ENCODE peak calls at places on chromosomes 4 and X, in seven cellular contexts. One of them, this sample, is unnamed.

GRCh38 chr4:70759126-70759525 is 37.4 kb downstream of the RUFY3 start:
- DNase-seq in glutamatergic neuron: no peak
- DNase-seq in stimulated activated CD4-positive, alpha-beta T cell treated with anti-CD3 and anti-CD28 coated beads, Interleukin-1b, Interleukin-23, amount 100 ng/mL, for 48 hours: no peak
- DNase-seq in RPMI7951: peak; percentile 27
- DNase-seq in astrocyte of the spinal cord: no peak
- DNase-seq in GM23248: no peak
- DNase-seq in glomerular endothelial cell: no peak
- DNase-seq in this sample: peak; percentile 16

GRCh38 chrX:26925088-26925487 is 538.1 kb downstream of the PPP4R3C start:
- DNase-seq in glutamatergic neuron: no peak
- DNase-seq in astrocyte of the spinal cord: no peak
- DNase-seq in GM23248: peak; percentile 33
- DNase-seq in RPMI7951: no peak
- DNase-seq in stimulated activated CD4-positive, alpha-beta T cell treated with anti-CD3 and anti-CD28 coated beads, Interleukin-1b, Interleukin-23, amount 100 ng/mL, for 48 hours: no peak
- DNase-seq in glomerular endothelial cell: no peak
- DNase-seq in this sample: no peak

GRCh38 chr4:25950476-25951389 is 36.7 kb downstream of the SMIM20 start:
- DNase-seq in RPMI7951: no peak
- DNase-seq in astrocyte of the spinal cord: no peak
- DNase-seq in glutamatergic neuron: no peak
- DNase-seq in GM23248: no peak
- DNase-seq in stimulated activated CD4-positive, alpha-beta T cell treated with anti-CD3 and anti-CD28 coated beads, Interleukin-1b, Interleukin-23, amount 100 ng/mL, for 48 hours: no peak
- DNase-seq in glomerular endothelial cell: no peak
- DNase-seq in this sample: no peak

GRCh38 chrX:107483976-107484726 is 34.7 kb downstream of the FRMPD3 start:
- DNase-seq in stimulated activated CD4-positive, alpha-beta T cell treated with anti-CD3 and anti-CD28 coated beads, Interleukin-1b, Interleukin-23, amount 100 ng/mL, for 48 hours: no peak
- DNase-seq in RPMI7951: peak; percentile 31
- DNase-seq in GM23248: no peak
- DNase-seq in astrocyte of the spinal cord: peak; percentile 15
- DNase-seq in glomerular endothelial cell: no peak
- DNase-seq in glutamatergic neuron: peak; percentile 80
- DNase-seq in this sample: peak; percentile 35

GRCh38 chr4:8646296-8647093 is 53.9 kb downstream of the CPZ start:
- DNase-seq in RPMI7951: no peak
- DNase-seq in stimulated activated CD4-positive, alpha-beta T cell treated with anti-CD3 and anti-CD28 coated beads, Interleukin-1b, Interleukin-23, amount 100 ng/mL, for 48 hours: no peak
- DNase-seq in GM23248: no peak
- DNase-seq in glomerular endothelial cell: no peak
- DNase-seq in astrocyte of the spinal cord: no peak
- DNase-seq in glutamatergic neuron: no peak
- DNase-seq in this sample: peak; percentile 18

GRCh38 chr4:19402666-19403065 is 849.0 kb upstream of the SLIT2 start:
- DNase-seq in astrocyte of the spinal cord: no peak
- DNase-seq in stimulated activated CD4-positive, alpha-beta T cell treated with anti-CD3 and anti-CD28 coated beads, Interleukin-1b, Interleukin-23, amount 100 ng/mL, for 48 hours: no peak
- DNase-seq in GM23248: peak; percentile 43
- DNase-seq in glomerular endothelial cell: no peak
- DNase-seq in glutamatergic neuron: no peak
- DNase-seq in RPMI7951: no peak
- DNase-seq in this sample: no peak

GRCh38 chr4:185567828-185568442 is 32.6 kb upstream of the PDLIM3 start:
- DNase-seq in GM23248: peak; percentile 38
- DNase-seq in glutamatergic neuron: no peak
- DNase-seq in stimulated activated CD4-positive, alpha-beta T cell treated with anti-CD3 and anti-CD28 coated beads, Interleukin-1b, Interleukin-23, amount 100 ng/mL, for 48 hours: no peak
- DNase-seq in astrocyte of the spinal cord: peak; percentile 66
- DNase-seq in glomerular endothelial cell: no peak
- DNase-seq in RPMI7951: peak; percentile 85
- DNase-seq in this sample: peak; percentile 71

GRCh38 chr4:157222764-157223145 is 2.2 kb downstream of the GRIA2 start:
- DNase-seq in RPMI7951: no peak
- DNase-seq in GM23248: no peak
- DNase-seq in glutamatergic neuron: no peak
- DNase-seq in glomerular endothelial cell: no peak
- DNase-seq in stimulated activated CD4-positive, alpha-beta T cell treated with anti-CD3 and anti-CD28 coated beads, Interleukin-1b, Interleukin-23, amount 100 ng/mL, for 48 hours: no peak
- DNase-seq in astrocyte of the spinal cord: no peak
- DNase-seq in this sample: peak; percentile 3

GRCh38 chr4:3270141-3270611 is 21.2 kb downstream of the MSANTD1 start:
- DNase-seq in glutamatergic neuron: no peak
- DNase-seq in GM23248: no peak
- DNase-seq in astrocyte of the spinal cord: no peak
- DNase-seq in RPMI7951: no peak
- DNase-seq in glomerular endothelial cell: no peak
- DNase-seq in stimulated activated CD4-positive, alpha-beta T cell treated with anti-CD3 and anti-CD28 coated beads, Interleukin-1b, Interleukin-23, amount 100 ng/mL, for 48 hours: no peak
- DNase-seq in this sample: no peak

GRCh38 chr4:101331017-101331416 is 16.3 kb downstream of the PPP3CA start:
- DNase-seq in astrocyte of the spinal cord: no peak
- DNase-seq in glomerular endothelial cell: no peak
- DNase-seq in RPMI7951: no peak
- DNase-seq in glutamatergic neuron: no peak
- DNase-seq in GM23248: peak; percentile 26
- DNase-seq in stimulated activated CD4-positive, alpha-beta T cell treated with anti-CD3 and anti-CD28 coated beads, Interleukin-1b, Interleukin-23, amount 100 ng/mL, for 48 hours: no peak
- DNase-seq in this sample: peak; percentile 25

GRCh38 chrX:34810911-34811310 is 131.7 kb upstream of the FAM47B start:
- DNase-seq in stimulated activated CD4-positive, alpha-beta T cell treated with anti-CD3 and anti-CD28 coated beads, Interleukin-1b, Interleukin-23, amount 100 ng/mL, for 48 hours: no peak
- DNase-seq in RPMI7951: peak; percentile 21
- DNase-seq in glutamatergic neuron: no peak
- DNase-seq in astrocyte of the spinal cord: peak; percentile 8
- DNase-seq in glomerular endothelial cell: no peak
- DNase-seq in GM23248: no peak
- DNase-seq in this sample: peak; percentile 39

GRCh38 chr4:174604198-174604597 is 81.9 kb upstream of the HPGD start:
- DNase-seq in glomerular endothelial cell: no peak
- DNase-seq in RPMI7951: no peak
- DNase-seq in GM23248: peak; percentile 55
- DNase-seq in glutamatergic neuron: no peak
- DNase-seq in stimulated activated CD4-positive, alpha-beta T cell treated with anti-CD3 and anti-CD28 coated beads, Interleukin-1b, Interleukin-23, amount 100 ng/mL, for 48 hours: no peak
- DNase-seq in astrocyte of the spinal cord: peak; percentile 19
- DNase-seq in this sample: peak; percentile 39

GRCh38 chr4:153759407-153760226 is at the start of gene RNF175:
- DNase-seq in GM23248: peak; percentile 31
- DNase-seq in glutamatergic neuron: peak; percentile 69
- DNase-seq in RPMI7951: peak; percentile 32
- DNase-seq in stimulated activated CD4-positive, alpha-beta T cell treated with anti-CD3 and anti-CD28 coated beads, Interleukin-1b, Interleukin-23, amount 100 ng/mL, for 48 hours: peak; percentile 13
- DNase-seq in astrocyte of the spinal cord: no peak
- DNase-seq in glomerular endothelial cell: no peak
- DNase-seq in this sample: no peak

GRCh38 chr4:184384056-184384809 is 90.1 kb downstream of the IRF2 start:
- DNase-seq in glutamatergic neuron: no peak
- DNase-seq in GM23248: peak; percentile 73
- DNase-seq in RPMI7951: peak; percentile 78
- DNase-seq in stimulated activated CD4-positive, alpha-beta T cell treated with anti-CD3 and anti-CD28 coated beads, Interleukin-1b, Interleukin-23, amount 100 ng/mL, for 48 hours: no peak
- DNase-seq in glomerular endothelial cell: no peak
- DNase-seq in astrocyte of the spinal cord: peak; percentile 93
- DNase-seq in this sample: peak; percentile 72

GRCh38 chr4:1832690-1833089 is 23.3 kb downstream of the LETM1 start:
- DNase-seq in RPMI7951: no peak
- DNase-seq in stimulated activated CD4-positive, alpha-beta T cell treated with anti-CD3 and anti-CD28 coated beads, Interleukin-1b, Interleukin-23, amount 100 ng/mL, for 48 hours: no peak
- DNase-seq in astrocyte of the spinal cord: no peak
- DNase-seq in glutamatergic neuron: no peak
- DNase-seq in GM23248: no peak
- DNase-seq in glomerular endothelial cell: no peak
- DNase-seq in this sample: no peak